ENCODE peak calls at places on chromosomes 7 and 10, in five cellular contexts. H is activated effector memory CD4-positive, alpha-beta T cell treated with Interleukin-2 at 50 U/mL for 16 hours; Z is sigmoid colon; U is fibroblast of the aortic adventitia; E is NCI-H1092 treated with DMSO at 0.1 percent for 48 hours. V is an unnamed sample.

GRCh38 chr7:28682136-28682535 is 269.8 kb downstream of the CREB5 start:
- DNase-seq in H (no peak), Z (no peak), U (no peak), E (no peak), V (no peak)

GRCh38 chr10:2985729-2986232 is 81.6 kb upstream of the PFKP start:
- DNase-seq in H (no peak), Z (no peak), U (peak; percentile 43), E (peak; percentile 42), V (no peak)

GRCh38 chr7:151895695-151896485 is 19.0 kb upstream of the PRKAG2 start:
- DNase-seq in H (no peak), Z (peak; percentile 43), U (no peak), E (no peak), V (no peak)

GRCh38 chr7:4738711-4739527 is 36.5 kb upstream of the AP5Z1 start:
- DNase-seq in H (peak; percentile 7), Z (peak; percentile 81), U (peak; percentile 89), E (peak; percentile 50), V (peak; percentile 52)

GRCh38 chr7:155850730-155851678 is 38.7 kb upstream of the SHH start:
- DNase-seq in H (no peak), Z (peak; percentile 36), U (no peak), E (no peak), V (no peak)

GRCh38 chr10:61744469-61744868 is 81.7 kb downstream of the CABCOCO1 start:
- DNase-seq in H (no peak), Z (no peak), U (no peak), E (no peak), V (no peak)

GRCh38 chr7:74052628-74053027 is 24.7 kb downstream of the ELN start:
- DNase-seq in H (no peak), Z (no peak), U (no peak), E (no peak), V (no peak)

GRCh38 chr10:124388476-124388822 is 30.3 kb downstream of the OAT start:
- DNase-seq in H (no peak), Z (no peak), U (no peak), E (no peak), V (no peak)

GRCh38 chr7:24403557-24403956 is 119.6 kb downstream of the NPY start:
- DNase-seq in H (no peak), Z (no peak), U (no peak), E (no peak), V (no peak)

GRCh38 chr10:100019824-100020160 is 10.0 kb upstream of the DNMBP start:
- DNase-seq in H (no peak), Z (no peak), U (peak; percentile 46), E (no peak), V (no peak)

GRCh38 chr10:86348321-86349210 is 18.0 kb downstream of the GRID1 start:
- DNase-seq in H (no peak), Z (peak; percentile 46), U (no peak), E (no peak), V (no peak)

GRCh38 chr10:70967591-70968588 is 79.5 kb upstream of the PCBD1 start:
- DNase-seq in H (no peak), Z (no peak), U (no peak), E (no peak), V (no peak)

V was measured in NCI-H2107.